ENCODE peak calls at places on chromosomes 6 and 20, in nine cellular contexts. F is NB4, G is IMR-90, B is HCT116, R is prostate gland, Y is A549, J is sigmoid colon, W is adrenal gland, N is endothelial cell of umbilical vein. D is an unnamed sample.

GRCh38 chr6:159691963-159692287 is 1.1 kb downstream of the SOD2 start:
- DNase-seq in B (no peak), R (no peak), N (no peak), G (no peak), J (no peak), W (no peak), F (peak), Y (no peak), D (no peak)

GRCh38 chr6:3442444-3443220 is 14.2 kb downstream of the SLC22A23 start:
- DNase-seq in N (no peak), F (no peak), R (no peak), Y (no peak), B (no peak), J (no peak), G (peak), W (no peak), D (peak)

GRCh38 chr20:58175836-58176235 is 52.6 kb downstream of the ANKRD60 start:
- DNase-seq in N (no peak), Y (no peak), W (no peak), R (no peak), B (no peak), F (no peak), J (no peak), G (no peak), D (no peak)

GRCh38 chr6:56699066-56699654 is 56.5 kb upstream of the DST start:
- DNase-seq in N (peak), R (no peak), G (peak), Y (no peak), W (no peak), F (peak), B (no peak), J (no peak), D (no peak)

GRCh38 chr6:158769228-158769627 is 49.9 kb downstream of the EZR start:
- DNase-seq in W (no peak), Y (no peak), J (peak), F (no peak), G (no peak), R (no peak), B (no peak), N (no peak), D (no peak)

GRCh38 chr6:158571826-158572652 is 12.1 kb downstream of the TMEM181 start:
- DNase-seq in Y (no peak), G (no peak), R (no peak), J (no peak), W (peak), B (no peak), F (no peak), N (no peak), D (no peak)

GRCh38 chr6:164095056-164095455 is 680.5 kb downstream of the QKI start:
- DNase-seq in F (no peak), R (no peak), B (no peak), N (no peak), J (no peak), W (no peak), G (no peak), Y (no peak), D (no peak)

GRCh38 chr6:75449625-75450206 is 43.9 kb downstream of the FILIP1 start:
- DNase-seq in W (no peak), G (peak), N (no peak), F (no peak), R (no peak), Y (no peak), B (no peak), J (no peak), D (peak)

GRCh38 chr20:50366270-50367103 is 143.7 kb upstream of the PTPN1 start:
- DNase-seq in R (peak), F (no peak), B (no peak), G (peak), W (peak), Y (no peak), J (peak), N (peak), D (no peak)

GRCh38 chr20:41125530-41126457 is 11.5 kb upstream of the PLCG1 start:
- DNase-seq in B (no peak), W (no peak), F (no peak), R (no peak), J (no peak), Y (no peak), G (no peak), N (no peak), D (no peak)

GRCh38 chr20:37741055-37741454 is 47.2 kb downstream of the CTNNBL1 start:
- DNase-seq in N (no peak), R (no peak), J (no peak), G (peak), F (no peak), B (no peak), Y (no peak), W (no peak), D (peak)

GRCh38 chr6:11938285-11938890 is 73.7 kb upstream of the HIVEP1 start:
- DNase-seq in N (peak), Y (no peak), R (peak), B (no peak), F (peak), W (no peak), J (no peak), G (no peak), D (no peak)

GRCh38 chr6:29553268-29554057 is 6.1 kb downstream of the UBD start:
- DNase-seq in G (peak), J (peak), N (peak), F (peak), B (no peak), W (peak), Y (no peak), R (peak), D (no peak)

GRCh38 chr6:159180001-159180400 is 10.8 kb downstream of the FNDC1 start:
- DNase-seq in J (no peak), R (no peak), N (no peak), G (peak), F (no peak), W (no peak), Y (no peak), B (no peak), D (no peak)

GRCh38 chr20:6081236-6081635 is 27.4 kb upstream of the LRRN4 start:
- DNase-seq in B (no peak), G (peak), J (no peak), F (peak), Y (no peak), N (no peak), R (no peak), W (peak), D (peak)

GRCh38 chr6:42777126-42777822 is 4.6 kb upstream of the BICRAL start:
- DNase-seq in J (no peak), N (no peak), F (peak), W (no peak), G (peak), R (no peak), Y (no peak), B (no peak), D (peak)

GRCh38 chr6:12653396-12653910 is 63.1 kb upstream of the PHACTR1 start:
- DNase-seq in W (no peak), B (no peak), F (no peak), Y (no peak), R (no peak), G (no peak), N (no peak), J (no peak), D (no peak)

GRCh38 chr6:96626749-96627353 is 63.9 kb downstream of the FHL5 start:
- DNase-seq in B (peak), F (peak), G (peak), J (no peak), N (peak), R (no peak), W (no peak), Y (peak), D (no peak)

GRCh38 chr20:1434571-1435336 is 31.9 kb downstream of the NSFL1C start:
- DNase-seq in B (no peak), G (peak), F (peak), N (peak), J (no peak), W (no peak), R (no peak), Y (no peak), D (peak)

GRCh38 chr6:106085984-106086832 is at the start of gene PRDM1:
- DNase-seq in R (peak), J (peak), B (peak), G (peak), F (peak), N (peak), Y (peak), W (peak), D (peak)

GRCh38 chr6:22333802-22334201 is 37.0 kb upstream of the PRL start:
- DNase-seq in B (no peak), F (no peak), J (no peak), R (no peak), G (peak), Y (no peak), N (no peak), W (no peak), D (no peak)

GRCh38 chr6:121780325-121781313 is 345.2 kb downstream of the GJA1 start:
- DNase-seq in W (peak), J (peak), G (peak), R (peak), N (no peak), Y (peak), B (peak), F (peak), D (no peak)

GRCh38 chr20:6533321-6533720 is 234.2 kb upstream of the BMP2 start:
- DNase-seq in B (no peak), Y (no peak), R (no peak), N (peak), G (peak), F (peak), J (no peak), W (no peak), D (no peak)

GRCh38 chr6:170091639-170092579 is 199.0 kb downstream of the DLL1 start:
- DNase-seq in N (no peak), W (peak), B (no peak), G (no peak), F (no peak), J (peak), Y (no peak), R (no peak), D (no peak)

GRCh38 chr20:61760321-61761112 is 305.2 kb downstream of the TAF4 start:
- DNase-seq in Y (no peak), R (no peak), W (no peak), N (no peak), B (no peak), J (peak), G (no peak), F (no peak), D (no peak)

DNA sequence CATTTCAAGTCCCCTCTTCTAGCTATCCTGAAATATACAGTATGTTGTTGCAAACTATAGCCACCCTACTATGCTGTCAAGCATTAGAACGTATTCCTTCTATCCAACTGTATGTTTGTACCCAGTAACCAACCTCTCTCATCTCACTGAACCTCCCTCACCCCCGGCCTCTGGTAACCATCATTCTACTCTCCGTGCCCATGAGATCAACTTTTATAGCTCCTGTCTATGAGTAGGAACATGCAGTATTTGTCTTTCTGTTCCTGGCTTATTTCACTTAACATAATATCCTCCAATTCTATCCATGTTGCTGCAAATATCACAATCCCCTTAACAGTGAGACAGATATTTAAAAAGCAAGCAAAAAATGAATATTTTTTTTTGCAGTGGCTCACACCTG is 196.9 kb downstream of the PAX1 start:
- DNase-seq in W (no peak), J (peak), F (no peak), N (no peak), R (no peak), G (no peak), B (no peak), Y (no peak), D (no peak)
- TF ChIP-seq POLR2A in W (no peak), J (no peak), F (no peak), N (no peak), R (no peak), G (no peak), B (no peak), Y (no peak), D (no peak)

GRCh38 chr6:119348308-119349040 is 1.1 kb downstream of the MAN1A1 start:
- DNase-seq in F (no peak), J (peak), N (peak), B (no peak), R (no peak), G (peak), W (no peak), Y (no peak), D (no peak)

GRCh38 chr6:119350202-119351004 is 842 bp upstream of the MAN1A1 start:
- DNase-seq in J (no peak), B (peak), G (peak), N (peak), F (peak), W (peak), R (no peak), Y (no peak), D (peak)

GRCh38 chr6:119349041-119349340 is 570 bp downstream of the MAN1A1 start:
- DNase-seq in G (no peak), N (no peak), J (no peak), F (no peak), B (no peak), R (no peak), Y (no peak), W (no peak), D (no peak)

GRCh38 chr6:119351005-119351394 is 1.4 kb upstream of the MAN1A1 start:
- DNase-seq in J (no peak), W (no peak), Y (no peak), G (peak), R (no peak), N (peak), F (no peak), B (peak), D (no peak)

GRCh38 chr6:119349341-119350201 is at the start of gene MAN1A1:
- DNase-seq in N (peak), Y (peak), J (peak), G (peak), B (peak), W (peak), F (peak), R (peak), D (peak)
- TF ChIP-seq POLR2A in N (peak), Y (no peak), J (peak), G (peak), B (peak), W (peak), F (no peak), R (peak), D (peak)

DNA sequence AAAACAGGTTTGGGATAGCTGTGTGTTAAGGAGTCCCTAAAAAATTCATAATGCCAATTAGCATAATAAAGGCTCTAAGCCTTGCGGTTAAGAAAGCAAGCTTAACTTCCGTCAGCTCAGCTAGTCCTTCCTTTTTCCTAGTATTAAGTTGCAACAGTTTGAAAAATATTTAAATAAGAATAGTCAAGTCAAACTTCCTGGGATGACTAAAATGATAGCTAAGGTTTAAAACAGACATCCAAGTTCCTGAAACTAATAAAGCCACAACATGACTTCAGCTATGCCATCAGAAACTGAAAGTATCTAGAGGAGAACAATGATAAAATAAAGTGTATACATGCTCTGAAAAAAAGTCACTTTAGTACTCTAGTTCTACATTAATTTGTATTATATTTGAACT is 3.4 kb downstream of the AKIRIN2 start:
- DNase-seq in F (peak), G (peak), B (no peak), W (no peak), N (peak), J (no peak), R (no peak), Y (no peak), D (no peak)
- TF ChIP-seq POLR2A in F (no peak), G (no peak), B (no peak), W (no peak), N (no peak), J (no peak), R (no peak), Y (no peak), D (no peak)

DNA sequence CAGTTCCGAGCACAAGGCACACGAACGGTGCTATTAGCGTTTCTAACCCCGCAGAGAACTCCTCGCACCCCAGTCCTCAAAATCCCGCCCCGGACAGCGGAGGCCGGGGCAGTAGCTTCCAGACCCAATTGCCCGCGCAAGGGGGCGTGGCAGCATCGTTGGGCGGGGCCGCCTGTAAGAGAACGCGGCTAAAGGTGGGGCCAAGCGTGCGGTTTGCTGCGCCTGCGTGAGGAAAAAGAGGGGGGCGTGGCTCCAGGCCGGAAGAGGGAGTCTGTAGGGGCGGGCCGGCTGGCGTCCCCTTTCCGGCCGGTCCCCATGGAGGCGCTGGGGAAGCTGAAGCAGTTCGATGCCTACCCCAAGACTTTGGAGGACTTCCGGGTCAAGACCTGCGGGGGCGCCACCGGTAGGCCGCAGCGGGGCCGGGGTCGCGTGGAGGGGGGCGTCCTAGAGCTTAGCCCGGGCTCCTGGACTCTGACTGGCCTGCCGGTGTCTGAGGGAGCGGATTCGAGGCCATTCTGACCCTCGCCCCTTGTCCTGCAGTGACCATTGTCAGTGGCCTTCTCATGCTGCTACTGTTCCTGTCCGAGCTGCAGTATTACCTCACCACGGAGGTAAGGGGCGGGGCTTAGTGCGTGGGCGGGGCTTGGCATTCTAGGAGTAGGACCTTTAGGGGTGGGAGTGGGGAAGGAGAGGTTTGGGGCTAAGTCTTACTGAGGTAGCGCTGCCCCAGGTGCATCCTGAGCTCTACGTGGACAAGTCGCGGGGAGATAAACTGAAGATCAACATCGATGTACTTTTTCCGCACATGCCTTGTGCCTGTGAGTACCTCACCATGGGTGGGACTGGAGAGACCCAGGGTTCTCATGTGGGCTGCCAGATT is at the start of gene ERGIC3:
- DNase-seq in B (peak), J (peak), G (peak), W (peak), N (peak), Y (peak), R (peak), F (peak), D (peak)
- TF ChIP-seq POLR2A in B (peak), J (peak), G (no peak), W (peak), N (peak), Y (peak), R (peak), F (peak), D (peak)

DNA sequence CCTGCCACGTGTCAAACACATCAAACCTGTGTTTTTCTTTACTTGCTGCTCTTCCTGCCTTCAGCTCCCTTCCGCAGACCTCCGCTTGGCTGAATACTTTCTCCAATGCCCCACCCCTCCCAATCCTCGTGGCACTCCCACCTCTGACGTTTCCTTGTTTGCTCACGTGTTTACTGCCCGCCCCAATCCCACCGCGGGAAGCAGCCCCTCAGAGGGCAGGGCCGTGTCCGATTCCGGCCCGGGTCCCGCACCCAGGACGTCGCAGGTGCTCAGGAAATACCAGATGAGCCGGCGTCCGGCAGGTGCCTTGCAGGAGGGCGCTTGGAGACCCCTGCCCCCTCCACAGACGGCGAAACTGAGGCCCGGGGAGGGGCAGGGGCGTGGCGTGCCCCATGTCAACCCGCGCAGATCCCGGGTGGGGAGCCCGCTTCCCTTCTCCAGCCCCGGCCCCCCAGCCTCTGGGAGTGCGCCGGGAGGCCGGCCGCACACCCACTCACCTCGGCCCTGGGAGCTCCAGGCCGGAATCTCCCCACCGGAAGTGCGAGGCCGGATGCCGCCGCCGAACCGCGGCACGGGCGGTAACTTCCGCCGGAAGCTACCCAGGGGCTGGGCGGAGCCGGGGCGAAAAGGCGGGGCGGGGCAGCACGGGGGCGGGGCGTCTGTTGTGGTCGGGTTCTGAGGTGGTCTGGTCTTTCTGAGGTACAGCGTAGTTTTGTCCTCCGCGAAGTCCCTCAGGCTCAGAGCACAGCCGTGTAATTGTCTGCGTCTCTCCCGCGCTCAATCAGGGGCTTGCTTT is 42.3 kb downstream of the ELMO2 start:
- DNase-seq in J (peak), Y (peak), F (peak), W (peak), G (peak), N (peak), R (peak), B (peak), D (peak)
- TF ChIP-seq POLR2A in J (peak), Y (peak), F (peak), W (peak), G (peak), N (peak), R (peak), B (no peak), D (peak)